ENCODE peak calls at places on chromosomes 11 and 22, in eight cellular contexts. One of them, this sample, is unnamed.

GRCh38 chr22:17581631-17582030 is 18.3 kb downstream of the SLC25A18 start:
- DNase-seq in HuH-7: no peak
- DNase-seq in glutamatergic neuron: no peak
- DNase-seq in brain microvascular endothelial cell: no peak
- DNase-seq in AG04450: no peak
- DNase-seq in pulmonary artery endothelial cell: no peak
- DNase-seq in stimulated activated effector memory CD8-positive, alpha-beta T cell treated with anti-CD3 and anti-CD28 coated beads, Interleukin-12 subunit alpha, Interleukin-12 subunit beta, amount 100 ng/mL, for 72 hours: no peak
- DNase-seq in astrocyte of the hippocampus: no peak
- DNase-seq in this sample: no peak

GRCh38 chr11:99632969-99633368 is 612.2 kb downstream of the CNTN5 start:
- DNase-seq in astrocyte of the hippocampus: no peak
- DNase-seq in HuH-7: no peak
- DNase-seq in AG04450: no peak
- DNase-seq in glutamatergic neuron: no peak
- DNase-seq in pulmonary artery endothelial cell: no peak
- DNase-seq in brain microvascular endothelial cell: no peak
- DNase-seq in stimulated activated effector memory CD8-positive, alpha-beta T cell treated with anti-CD3 and anti-CD28 coated beads, Interleukin-12 subunit alpha, Interleukin-12 subunit beta, amount 100 ng/mL, for 72 hours: no peak
- DNase-seq in this sample: no peak

GRCh38 chr22:46024136-46024840 is 47.3 kb upstream of the WNT7B start:
- DNase-seq in brain microvascular endothelial cell: no peak
- DNase-seq in pulmonary artery endothelial cell: no peak
- DNase-seq in astrocyte of the hippocampus: no peak
- DNase-seq in AG04450: no peak
- DNase-seq in HuH-7: no peak
- DNase-seq in stimulated activated effector memory CD8-positive, alpha-beta T cell treated with anti-CD3 and anti-CD28 coated beads, Interleukin-12 subunit alpha, Interleukin-12 subunit beta, amount 100 ng/mL, for 72 hours: no peak
- DNase-seq in glutamatergic neuron: no peak
- DNase-seq in this sample: no peak

GRCh38 chr11:117492578-117493251 is 165.1 kb downstream of the CEP164 start:
- DNase-seq in astrocyte of the hippocampus: no peak
- DNase-seq in HuH-7: no peak
- DNase-seq in brain microvascular endothelial cell: no peak
- DNase-seq in glutamatergic neuron: peak
- DNase-seq in pulmonary artery endothelial cell: no peak
- DNase-seq in AG04450: no peak
- DNase-seq in stimulated activated effector memory CD8-positive, alpha-beta T cell treated with anti-CD3 and anti-CD28 coated beads, Interleukin-12 subunit alpha, Interleukin-12 subunit beta, amount 100 ng/mL, for 72 hours: no peak
- DNase-seq in this sample: no peak

GRCh38 chr11:77449060-77449521 is 24.8 kb downstream of the PAK1 start:
- DNase-seq in astrocyte of the hippocampus: no peak
- DNase-seq in glutamatergic neuron: no peak
- DNase-seq in AG04450: no peak
- DNase-seq in pulmonary artery endothelial cell: no peak
- DNase-seq in HuH-7: no peak
- DNase-seq in stimulated activated effector memory CD8-positive, alpha-beta T cell treated with anti-CD3 and anti-CD28 coated beads, Interleukin-12 subunit alpha, Interleukin-12 subunit beta, amount 100 ng/mL, for 72 hours: no peak
- DNase-seq in brain microvascular endothelial cell: no peak
- DNase-seq in this sample: no peak

GRCh38 chr11:7635137-7635536 is 38.2 kb downstream of the CYB5R2 start:
- DNase-seq in pulmonary artery endothelial cell: no peak
- DNase-seq in stimulated activated effector memory CD8-positive, alpha-beta T cell treated with anti-CD3 and anti-CD28 coated beads, Interleukin-12 subunit alpha, Interleukin-12 subunit beta, amount 100 ng/mL, for 72 hours: no peak
- DNase-seq in AG04450: no peak
- DNase-seq in astrocyte of the hippocampus: no peak
- DNase-seq in HuH-7: no peak
- DNase-seq in glutamatergic neuron: no peak
- DNase-seq in brain microvascular endothelial cell: no peak
- DNase-seq in this sample: no peak

GRCh38 chr11:125374398-125374797 is 121.7 kb downstream of the FEZ1 start:
- DNase-seq in AG04450: no peak
- DNase-seq in brain microvascular endothelial cell: no peak
- DNase-seq in pulmonary artery endothelial cell: no peak
- DNase-seq in HuH-7: no peak
- DNase-seq in stimulated activated effector memory CD8-positive, alpha-beta T cell treated with anti-CD3 and anti-CD28 coated beads, Interleukin-12 subunit alpha, Interleukin-12 subunit beta, amount 100 ng/mL, for 72 hours: no peak
- DNase-seq in astrocyte of the hippocampus: no peak
- DNase-seq in glutamatergic neuron: no peak
- DNase-seq in this sample: no peak

GRCh38 chr11:115760921-115761320 is 256.7 kb upstream of the CADM1 start:
- DNase-seq in astrocyte of the hippocampus: no peak
- DNase-seq in brain microvascular endothelial cell: no peak
- DNase-seq in glutamatergic neuron: peak
- DNase-seq in HuH-7: no peak
- DNase-seq in stimulated activated effector memory CD8-positive, alpha-beta T cell treated with anti-CD3 and anti-CD28 coated beads, Interleukin-12 subunit alpha, Interleukin-12 subunit beta, amount 100 ng/mL, for 72 hours: no peak
- DNase-seq in pulmonary artery endothelial cell: no peak
- DNase-seq in AG04450: no peak
- DNase-seq in this sample: no peak

GRCh38 chr11:2393111-2393868 is 7.3 kb upstream of the TSSC4 start:
- DNase-seq in brain microvascular endothelial cell: no peak
- DNase-seq in HuH-7: no peak
- DNase-seq in AG04450: no peak
- DNase-seq in astrocyte of the hippocampus: no peak
- DNase-seq in glutamatergic neuron: no peak
- DNase-seq in stimulated activated effector memory CD8-positive, alpha-beta T cell treated with anti-CD3 and anti-CD28 coated beads, Interleukin-12 subunit alpha, Interleukin-12 subunit beta, amount 100 ng/mL, for 72 hours: no peak
- DNase-seq in pulmonary artery endothelial cell: no peak
- DNase-seq in this sample: no peak

GRCh38 chr11:57761301-57762234 is at the start of gene CTNND1:
- DNase-seq in stimulated activated effector memory CD8-positive, alpha-beta T cell treated with anti-CD3 and anti-CD28 coated beads, Interleukin-12 subunit alpha, Interleukin-12 subunit beta, amount 100 ng/mL, for 72 hours: no peak
- DNase-seq in astrocyte of the hippocampus: peak
- DNase-seq in glutamatergic neuron: peak
- DNase-seq in pulmonary artery endothelial cell: peak
- DNase-seq in AG04450: peak
- DNase-seq in brain microvascular endothelial cell: peak
- DNase-seq in HuH-7: peak
- DNase-seq in this sample: no peak

This sample was measured in NK-92 treated with Interleukin-12 subunit alpha and Interleukin-12 subunit beta, amount 100 ng/mL, for 24 hours.